ENCODE peak calls at places on chromosomes 3 and 15, in nine cellular contexts. I is fibroblast of the conjunctiva; N is AML-193; F is stimulated activated CD8-positive, alpha-beta memory T cell treated with anti-CD3 and anti-CD28 coated beads, Interleukin-4, amount 100 ng/mL, for 48 hours; L is CD4-positive, alpha-beta memory T cell; U is HS-5; R is iris pigment epithelial cell; Q is breast epithelium; D is GM12865. S is an unnamed sample.

GRCh38 chr3:111963424-111963823 is 15.4 kb upstream of the ABHD10 start:
- DNase-seq in Q (no peak), D (no peak), N (no peak), F (no peak), I (no peak), L (no peak), U (peak), R (peak), S (peak)

GRCh38 chr3:52978109-52978754 is 67.6 kb downstream of the SFMBT1 start:
- DNase-seq in N (no peak), D (no peak), L (no peak), U (no peak), R (no peak), F (no peak), Q (no peak), I (no peak), S (no peak)

GRCh38 chr3:27094721-27095120 is 274.5 kb downstream of the NEK10 start:
- DNase-seq in I (no peak), D (no peak), U (no peak), R (no peak), Q (no peak), L (no peak), N (no peak), F (no peak), S (no peak)

GRCh38 chr15:82878325-82878724 is 68.9 kb downstream of the WHAMM start:
- DNase-seq in I (no peak), N (no peak), R (no peak), F (no peak), D (no peak), Q (no peak), L (no peak), U (no peak), S (no peak)

GRCh38 chr3:52800079-52800478 is 5.5 kb downstream of the ITIH3 start:
- DNase-seq in Q (no peak), R (peak), D (no peak), F (no peak), N (no peak), L (no peak), I (no peak), U (no peak), S (no peak)

GRCh38 chr15:57218826-57219576 is 157.3 kb upstream of the CGNL1 start:
- DNase-seq in I (peak), F (no peak), D (peak), Q (no peak), U (no peak), L (no peak), N (peak), R (peak), S (peak)

GRCh38 chr3:11477286-11477935 is 166.3 kb downstream of the VGLL4 start:
- DNase-seq in N (no peak), F (no peak), I (no peak), D (no peak), Q (no peak), U (peak), R (peak), L (no peak), S (peak)

GRCh38 chr3:3178498-3179328 is 778 bp downstream of the CRBN start:
- DNase-seq in L (no peak), F (no peak), N (no peak), I (no peak), U (no peak), R (no peak), D (no peak), Q (no peak), S (peak)

GRCh38 chr3:11564577-11565001 is 79.1 kb downstream of the VGLL4 start:
- DNase-seq in N (no peak), F (no peak), I (no peak), R (no peak), U (no peak), D (no peak), L (no peak), Q (no peak), S (no peak)

GRCh38 chr3:128369881-128370642 is 96.6 kb downstream of the DNAJB8 start:
- DNase-seq in F (no peak), I (no peak), N (no peak), L (no peak), Q (no peak), R (no peak), D (peak), U (no peak), S (no peak)

GRCh38 chr3:112686360-112686759 is 45.4 kb upstream of the CCDC80 start:
- DNase-seq in I (no peak), N (no peak), F (no peak), L (no peak), Q (no peak), R (no peak), U (no peak), D (no peak), S (no peak)

GRCh38 chr15:74954515-74954914 is 2.1 kb downstream of the RPP25 start:
- DNase-seq in U (no peak), Q (no peak), I (no peak), N (no peak), F (no peak), R (peak), D (no peak), L (no peak), S (peak)

GRCh38 chr3:170232266-170232665 is 10.0 kb downstream of the PRKCI start:
- DNase-seq in R (no peak), N (no peak), Q (no peak), L (no peak), U (no peak), I (no peak), D (no peak), F (no peak), S (no peak)

GRCh38 chr3:194675680-194676079 is 3.7 kb upstream of the LSG1 start:
- DNase-seq in L (no peak), F (no peak), U (no peak), N (no peak), R (no peak), Q (no peak), D (peak), I (no peak), S (no peak)

GRCh38 chr3:191329654-191330308 is 545 bp downstream of the UTS2B start:
- DNase-seq in L (no peak), N (no peak), F (no peak), Q (peak), R (peak), D (peak), U (peak), I (no peak), S (peak)

GRCh38 chr3:99477650-99478049 is 160.7 kb upstream of the COL8A1 start:
- DNase-seq in F (no peak), I (no peak), U (no peak), N (no peak), Q (no peak), L (no peak), D (no peak), R (no peak), S (no peak)

GRCh38 chr15:68526269-68526668 is 52.5 kb upstream of the CORO2B start:
- DNase-seq in D (peak), U (peak), N (no peak), F (no peak), I (no peak), R (peak), L (no peak), Q (no peak), S (no peak)

GRCh38 chr3:88137836-88138235 is 11.9 kb upstream of the C3orf38 start:
- DNase-seq in Q (no peak), R (peak), N (no peak), I (no peak), F (no peak), L (no peak), D (no peak), U (no peak), S (peak)

GRCh38 chr15:61629269-61629668 is 400.2 kb upstream of the RORA start:
- DNase-seq in Q (no peak), D (no peak), N (no peak), U (no peak), F (no peak), L (no peak), I (no peak), R (no peak), S (no peak)

GRCh38 chr15:67146875-67147381 is 81.5 kb downstream of the SMAD3 start:
- DNase-seq in L (peak), U (peak), N (no peak), F (no peak), D (no peak), R (peak), I (no peak), Q (no peak), S (peak)

GRCh38 chr3:162780313-162780712 is 1283.7 kb downstream of the OTOL1 start:
- DNase-seq in N (no peak), I (no peak), Q (no peak), U (no peak), R (no peak), D (no peak), F (no peak), L (no peak), S (no peak)

GRCh38 chr3:142808103-142808917 is 80.6 kb downstream of the PCOLCE2 start:
- DNase-seq in R (peak), F (peak), L (no peak), Q (no peak), I (peak), U (peak), N (no peak), D (no peak), S (peak)

GRCh38 chr15:75578206-75578947 is 738 bp downstream of the PTPN9 start:
- DNase-seq in L (peak), U (no peak), F (peak), N (no peak), I (no peak), R (peak), Q (no peak), D (peak), S (no peak)

GRCh38 chr3:128242818-128243601 is 89.7 kb downstream of the EEFSEC start:
- DNase-seq in I (no peak), L (peak), D (no peak), Q (no peak), R (peak), F (no peak), N (no peak), U (no peak), S (peak)

GRCh38 chr3:15081960-15082664 is 16.8 kb downstream of the RBSN start:
- DNase-seq in F (no peak), L (no peak), I (no peak), Q (no peak), U (no peak), R (peak), N (peak), D (no peak), S (peak)

GRCh38 chr3:182027366-182027765 is 315.6 kb downstream of the SOX2 start:
- DNase-seq in F (no peak), N (no peak), U (peak), R (peak), L (no peak), I (no peak), Q (no peak), D (no peak), S (no peak)